ENCODE peak calls at places on chromosomes 12 and 14, in six cellular contexts. One of them, this sample, is unnamed.

GRCh38 chr12:43655586-43655985 is 103.0 kb downstream of the PUS7L start:
- DNase-seq in Calu3: no peak
- DNase-seq in iris pigment epithelial cell: peak
- DNase-seq in AML-193: no peak
- DNase-seq in neural progenitor cell: no peak
- DNase-seq in GM19239: no peak
- DNase-seq in this sample: no peak

GRCh38 chr12:105992849-105993740 is 145.7 kb downstream of the NUAK1 start:
- DNase-seq in neural progenitor cell: peak
- DNase-seq in iris pigment epithelial cell: peak
- DNase-seq in AML-193: no peak
- DNase-seq in Calu3: no peak
- DNase-seq in GM19239: no peak
- DNase-seq in this sample: no peak

GRCh38 chr12:114361992-114362391 is 44.0 kb downstream of the TBX5 start:
- DNase-seq in iris pigment epithelial cell: no peak
- DNase-seq in GM19239: no peak
- DNase-seq in Calu3: no peak
- DNase-seq in neural progenitor cell: no peak
- DNase-seq in AML-193: no peak
- DNase-seq in this sample: no peak

GRCh38 chr14:43937001-43937400 is 570.1 kb downstream of the FSCB start:
- DNase-seq in Calu3: no peak
- DNase-seq in neural progenitor cell: no peak
- DNase-seq in AML-193: no peak
- DNase-seq in iris pigment epithelial cell: no peak
- DNase-seq in GM19239: no peak
- DNase-seq in this sample: no peak

GRCh38 chr12:109736552-109737108 is 23.0 kb downstream of the FAM222A start:
- DNase-seq in neural progenitor cell: peak
- DNase-seq in GM19239: no peak
- DNase-seq in Calu3: peak
- DNase-seq in AML-193: no peak
- DNase-seq in iris pigment epithelial cell: peak
- DNase-seq in this sample: no peak

GRCh38 chr14:102835959-102836358 is 58.7 kb downstream of the TRAF3 start:
- DNase-seq in Calu3: no peak
- DNase-seq in iris pigment epithelial cell: no peak
- DNase-seq in neural progenitor cell: no peak
- DNase-seq in GM19239: no peak
- DNase-seq in AML-193: no peak
- DNase-seq in this sample: no peak

GRCh38 chr14:51304428-51304827 is 64.4 kb downstream of the TMX1 start:
- DNase-seq in AML-193: no peak
- DNase-seq in neural progenitor cell: no peak
- DNase-seq in Calu3: no peak
- DNase-seq in GM19239: no peak
- DNase-seq in iris pigment epithelial cell: peak
- DNase-seq in this sample: no peak

GRCh38 chr12:105466231-105466900 is 135.9 kb downstream of the C12orf75 start:
- DNase-seq in GM19239: no peak
- DNase-seq in AML-193: no peak
- DNase-seq in iris pigment epithelial cell: no peak
- DNase-seq in neural progenitor cell: no peak
- DNase-seq in Calu3: no peak
- DNase-seq in this sample: no peak

GRCh38 chr12:78793491-78793890 is 71.1 kb upstream of the SYT1 start:
- DNase-seq in neural progenitor cell: no peak
- DNase-seq in AML-193: no peak
- DNase-seq in iris pigment epithelial cell: no peak
- DNase-seq in Calu3: no peak
- DNase-seq in GM19239: no peak
- DNase-seq in this sample: no peak

GRCh38 chr12:1595026-1595561 is 713 bp upstream of the FBXL14 start:
- DNase-seq in neural progenitor cell: peak
- DNase-seq in GM19239: no peak
- DNase-seq in AML-193: peak
- DNase-seq in iris pigment epithelial cell: no peak
- DNase-seq in Calu3: no peak
- DNase-seq in this sample: no peak

GRCh38 chr12:97745406-97746101 is 282.9 kb downstream of the RMST start:
- DNase-seq in GM19239: no peak
- DNase-seq in AML-193: no peak
- DNase-seq in iris pigment epithelial cell: peak
- DNase-seq in neural progenitor cell: no peak
- DNase-seq in Calu3: no peak
- DNase-seq in this sample: no peak

GRCh38 chr14:103121846-103122577 is 1.2 kb upstream of the TNFAIP2 start:
- DNase-seq in neural progenitor cell: peak
- DNase-seq in AML-193: peak
- DNase-seq in Calu3: peak
- DNase-seq in iris pigment epithelial cell: no peak
- DNase-seq in GM19239: no peak
- DNase-seq in this sample: no peak

GRCh38 chr12:71810905-71811304 is 28.7 kb upstream of the TBC1D15 start:
- DNase-seq in Calu3: no peak
- DNase-seq in neural progenitor cell: no peak
- DNase-seq in iris pigment epithelial cell: peak
- DNase-seq in GM19239: no peak
- DNase-seq in AML-193: no peak
- DNase-seq in this sample: no peak

GRCh38 chr12:51437471-51437870 is 12.8 kb downstream of the SLC4A8 start:
- DNase-seq in Calu3: no peak
- DNase-seq in GM19239: no peak
- DNase-seq in AML-193: no peak
- DNase-seq in iris pigment epithelial cell: no peak
- DNase-seq in neural progenitor cell: no peak
- DNase-seq in this sample: no peak

GRCh38 chr12:70994217-70994788 is 73.8 kb upstream of the PTPRR start:
- DNase-seq in neural progenitor cell: no peak
- DNase-seq in iris pigment epithelial cell: peak
- DNase-seq in Calu3: no peak
- DNase-seq in GM19239: no peak
- DNase-seq in AML-193: no peak
- DNase-seq in this sample: no peak

GRCh38 chr14:69713127-69713800 is 53.7 kb upstream of the SRSF5 start:
- DNase-seq in iris pigment epithelial cell: no peak
- DNase-seq in AML-193: no peak
- DNase-seq in GM19239: no peak
- DNase-seq in neural progenitor cell: peak
- DNase-seq in Calu3: no peak
- DNase-seq in this sample: no peak